ENCODE peak calls at places on chromosome 13, in four cellular contexts. W is left ventricle myocardium inferior, G is psoas muscle, Q is HT1080. R is an unnamed sample.
A peak's percentile ranks its signal among the peaks of the same experiment; 100 is the strongest.

GRCh38 chr13:64850017-64850416 is 2380.1 kb downstream of the PCDH9 start:
- DNase-seq in W (no peak), G (no peak), Q (no peak), R (no peak)

GRCh38 chr13:52599037-52599852 is 43.0 kb upstream of the HNRNPA1L2 start:
- DNase-seq in W (no peak), G (no peak), Q (peak; percentile 50), R (peak; percentile 65)

GRCh38 chr13:33751151-33751550 is 66.8 kb upstream of the RFC3 start:
- DNase-seq in W (no peak), G (no peak), Q (no peak), R (no peak)

GRCh38 chr13:112615391-112615790 is 27.4 kb upstream of the TUBGCP3 start:
- DNase-seq in W (no peak), G (no peak), Q (no peak), R (no peak)

GRCh38 chr13:34469212-34469983 is 472.7 kb upstream of the NBEA start:
- DNase-seq in W (no peak), G (no peak), Q (no peak), R (peak; percentile 82)

GRCh38 chr13:25648996-25649633 is 277.3 kb downstream of the ATP8A2 start:
- DNase-seq in W (no peak), G (no peak), Q (no peak), R (peak; percentile 92)

GRCh38 chr13:23407996-23408395 is 25.5 kb downstream of the SACS start:
- DNase-seq in W (no peak), G (no peak), Q (no peak), R (no peak)

GRCh38 chr13:98203641-98204326 is 26.7 kb upstream of the RNF113B start:
- DNase-seq in W (no peak), G (no peak), Q (no peak), R (no peak)

GRCh38 chr13:113029487-113030258 is 60.7 kb downstream of the MCF2L start:
- DNase-seq in W (no peak), G (no peak), Q (no peak), R (peak; percentile 7)

GRCh38 chr13:101416181-101417042 is at the start of gene NALCN:
- DNase-seq in W (peak; percentile 22), G (peak; percentile 54), Q (peak; percentile 34), R (peak; percentile 36)

GRCh38 chr13:98141938-98142426 is 912 bp upstream of the FARP1 start:
- DNase-seq in W (peak; percentile 19), G (peak; percentile 59), Q (no peak), R (peak; percentile 50)

GRCh38 chr13:26021516-26021915 is 30.3 kb downstream of the SHISA2 start:
- DNase-seq in W (no peak), G (no peak), Q (no peak), R (peak; percentile 62)

GRCh38 chr13:94886191-94886590 is 173.8 kb upstream of the SOX21 start:
- DNase-seq in W (no peak), G (no peak), Q (peak; percentile 58), R (peak; percentile 30)

GRCh38 chr13:109275848-109276247 is 510.5 kb downstream of the IRS2 start:
- DNase-seq in W (no peak), G (peak; percentile 52), Q (peak; percentile 39), R (peak; percentile 33)

GRCh38 chr13:30346159-30346788 is 38.9 kb upstream of the KATNAL1 start:
- DNase-seq in W (no peak), G (no peak), Q (no peak), R (no peak)

GRCh38 chr13:114257014-114257413 is 22.3 kb downstream of the CDC16 start:
- DNase-seq in W (no peak), G (no peak), Q (no peak), R (no peak)

GRCh38 chr13:34114581-34114980 is 296.6 kb downstream of the RFC3 start:
- DNase-seq in W (no peak), G (no peak), Q (no peak), R (no peak)

GRCh38 chr13:44243198-44243852 is 130.3 kb upstream of the SERP2 start:
- DNase-seq in W (no peak), G (peak; percentile 67), Q (peak; percentile 100), R (peak; percentile 43)

GRCh38 chr13:71621152-71622124 is 245.6 kb downstream of the DACH1 start:
- DNase-seq in W (no peak), G (no peak), Q (no peak), R (peak; percentile 42)

GRCh38 chr13:98263841-98264240 is 86.8 kb upstream of the RNF113B start:
- DNase-seq in W (no peak), G (no peak), Q (no peak), R (no peak)

GRCh38 chr13:73782781-73783180 is 351.4 kb downstream of the KLF12 start:
- DNase-seq in W (no peak), G (no peak), Q (no peak), R (no peak)

GRCh38 chr13:31048521-31048920 is 113.2 kb downstream of the HSPH1 start:
- DNase-seq in W (no peak), G (no peak), Q (peak; percentile 27), R (no peak)

GRCh38 chr13:98301721-98302120 is 124.7 kb upstream of the RNF113B start:
- DNase-seq in W (no peak), G (no peak), Q (no peak), R (no peak)

GRCh38 chr13:113532156-113532806 is 41.8 kb upstream of the DCUN1D2 start:
- DNase-seq in W (peak; percentile 44), G (no peak), Q (peak; percentile 38), R (no peak)

GRCh38 chr13:98900442-98900841 is 77.4 kb downstream of the DOCK9 start:
- DNase-seq in W (no peak), G (no peak), Q (peak; percentile 60), R (no peak)

GRCh38 chr13:52128714-52129700 is at the start of gene NEK5:
- DNase-seq in W (peak; percentile 58), G (peak; percentile 75), Q (peak; percentile 46), R (peak; percentile 90)

GRCh38 chr13:110400786-110401533 is 93.9 kb downstream of the COL4A2 start:
- DNase-seq in W (no peak), G (no peak), Q (no peak), R (no peak)

GRCh38 chr13:55244991-55245644 is 1895.6 kb upstream of the PRR20A start:
- DNase-seq in W (no peak), G (no peak), Q (peak; percentile 39), R (peak; percentile 58)

GRCh38 chr13:29718694-29719093 is 123.2 kb upstream of the SLC7A1 start:
- DNase-seq in W (no peak), G (no peak), Q (no peak), R (no peak)

GRCh38 chr13:96581741-96582140 is 412.5 kb downstream of the OXGR1 start:
- DNase-seq in W (no peak), G (no peak), Q (no peak), R (no peak)

GRCh38 chr13:112062619-112063308 is 4.2 kb upstream of the SOX1 start:
- DNase-seq in W (no peak), G (no peak), Q (no peak), R (no peak)

GRCh38 chr13:106587787-106588186 is 19.9 kb upstream of the ARGLU1 start:
- DNase-seq in W (no peak), G (no peak), Q (no peak), R (peak; percentile 30)

GRCh38 chr13:77034883-77035282 is 7.9 kb upstream of the FBXL3 start:
- DNase-seq in W (no peak), G (no peak), Q (peak; percentile 80), R (no peak)

GRCh38 chr13:74206061-74206561 is 71.9 kb upstream of the KLF12 start:
- DNase-seq in W (no peak), G (no peak), Q (peak; percentile 39), R (no peak)

GRCh38 chr13:73171926-73172325 is 113.1 kb downstream of the KLF5 start:
- DNase-seq in W (no peak), G (no peak), Q (peak; percentile 65), R (no peak)

GRCh38 chr13:47610687-47611086 is 390.4 kb downstream of the SUCLA2 start:
- DNase-seq in W (no peak), G (no peak), Q (no peak), R (no peak)

GRCh38 chr13:106573855-106574254 is 5.9 kb upstream of the ARGLU1 start:
- DNase-seq in W (peak; percentile 49), G (peak; percentile 73), Q (no peak), R (no peak)

GRCh38 chr13:99984463-99985242 is 3.1 kb downstream of the ZIC2 start:
- DNase-seq in W (no peak), G (no peak), Q (no peak), R (peak; percentile 18)

GRCh38 chr13:32737111-32737571 is 150.9 kb downstream of the PDS5B start:
- DNase-seq in W (no peak), G (no peak), Q (no peak), R (no peak)

R was measured in DMS53.